ENCODE peak calls at places on chromosome 4, in nine cellular contexts. A is lung; P is fibroblast of lung; H is CD4-positive, alpha-beta memory T cell; R is mammary epithelial cell; K is endothelial cell of umbilical vein; D is aorta; O is cardiac muscle cell; X is hepatocyte. N is an unnamed sample.
A peak's percentile ranks its signal among the peaks of the same experiment; 100 is the strongest.

GRCh38 chr4:99149620-99150019 is 5.5 kb upstream of the ADH4 start:
- DNase-seq in K (no peak), D (no peak), P (no peak), H (no peak), A (no peak), O (no peak), R (no peak), X (no peak), N (peak; percentile 61)

GRCh38 chr4:123889376-123889945 is 492.9 kb downstream of the SPRY1 start:
- DNase-seq in D (no peak), K (peak; percentile 66), H (no peak), O (peak; percentile 86), R (peak; percentile 39), A (no peak), P (no peak), X (no peak), N (no peak)

GRCh38 chr4:8365951-8366350 is 74.6 kb downstream of the ACOX3 start:
- DNase-seq in X (no peak), O (no peak), K (no peak), R (no peak), D (no peak), P (no peak), H (no peak), A (no peak), N (no peak)

GRCh38 chr4:41192136-41192535 is 22.2 kb downstream of the APBB2 start:
- DNase-seq in H (no peak), R (no peak), O (peak; percentile 54), A (no peak), K (peak; percentile 86), P (peak; percentile 59), D (no peak), X (no peak), N (no peak)

GRCh38 chr4:4225915-4226605 is 669 bp downstream of the OTOP1 start:
- DNase-seq in X (no peak), H (no peak), R (no peak), O (peak; percentile 23), K (no peak), A (no peak), P (peak; percentile 14), D (no peak), N (no peak)

GRCh38 chr4:6893449-6894085 is 16.1 kb upstream of the TBC1D14 start:
- DNase-seq in H (no peak), P (peak; percentile 54), A (no peak), R (no peak), X (peak; percentile 82), K (no peak), O (no peak), D (no peak), N (peak; percentile 96)

GRCh38 chr4:117479673-117480072 is 394.3 kb upstream of the TRAM1L1 start:
- DNase-seq in A (no peak), P (no peak), R (peak; percentile 86), D (no peak), K (no peak), X (no peak), O (no peak), H (no peak), N (no peak)

GRCh38 chr4:81595798-81596610 is 124.3 kb upstream of the RASGEF1B start:
- DNase-seq in K (no peak), D (no peak), R (no peak), O (peak; percentile 71), X (no peak), A (no peak), H (no peak), P (no peak), N (peak; percentile 37)

GRCh38 chr4:143482753-143483362 is 30.6 kb upstream of the SMARCA5 start:
- DNase-seq in A (no peak), O (peak; percentile 77), D (no peak), H (no peak), X (peak; percentile 47), K (peak; percentile 74), R (peak; percentile 18), P (peak; percentile 47), N (peak; percentile 24)

GRCh38 chr4:61520176-61520575 is 320.1 kb downstream of the ADGRL3 start:
- DNase-seq in P (peak; percentile 61), K (no peak), R (no peak), O (peak; percentile 48), A (no peak), D (no peak), X (no peak), H (no peak), N (no peak)
- H3K4me1 ChIP-seq in P (no peaks in the 10 kb centered on the region), K (peaks cover 2% of the 10 kb centered on the region), R (no peaks in the 10 kb centered on the region), O (peaks cover 17% of the 10 kb centered on the region), A (no peaks in the 10 kb centered on the region), D (peaks cover 6% of the 10 kb centered on the region), X (no peaks in the 10 kb centered on the region), H (no peaks in the 10 kb centered on the region), N (no peaks in the 10 kb centered on the region)

GRCh38 chr4:88280228-88280795 is 4.0 kb downstream of the PPM1K start:
- DNase-seq in O (no peak), A (no peak), R (no peak), P (no peak), H (no peak), X (no peak), K (no peak), D (no peak), N (no peak)

GRCh38 chr4:88277711-88278025 is 6.7 kb downstream of the PPM1K start:
- DNase-seq in D (no peak), O (no peak), P (no peak), R (no peak), X (no peak), A (no peak), H (no peak), K (no peak), N (no peak)

GRCh38 chr4:88275516-88275915 is 8.8 kb downstream of the PPM1K start:
- DNase-seq in A (no peak), O (no peak), P (peak; percentile 4), K (no peak), R (no peak), H (no peak), X (no peak), D (no peak), N (no peak)

GRCh38 chr4:88275949-88276515 is 8.3 kb downstream of the PPM1K start:
- DNase-seq in H (no peak), P (peak; percentile 21), A (no peak), R (no peak), O (no peak), D (no peak), K (no peak), X (no peak), N (no peak)

GRCh38 chr4:88276952-88277710 is 7.2 kb downstream of the PPM1K start:
- DNase-seq in P (no peak), O (no peak), X (no peak), R (no peak), K (no peak), H (no peak), D (no peak), A (no peak), N (no peak)
- H3K4me1 ChIP-seq in P (no peaks in the 10 kb centered on the region), O (peaks cover 4% of the 10 kb centered on the region), X (peaks cover 1% of the 10 kb centered on the region), R (no peaks in the 10 kb centered on the region), K (no peaks in the 10 kb centered on the region), H (peaks cover 52% of the 10 kb centered on the region), D (peaks cover 3% of the 10 kb centered on the region), A (peaks cover 4% of the 10 kb centered on the region), N (no peaks in the 10 kb centered on the region)

GRCh38 chr4:109560687-109561452 is 824 bp downstream of the MCUB start:
- DNase-seq in X (peak; percentile 49), K (peak; percentile 74), H (peak; percentile 77), O (peak; percentile 80), D (peak; percentile 69), A (peak; percentile 30), R (peak; percentile 76), P (peak; percentile 84), N (peak; percentile 53)
- H3K4me1 ChIP-seq in X (no peaks in the 10 kb centered on the region), K (peaks cover 16% of the 10 kb centered on the region), H (peaks cover 60% of the 10 kb centered on the region), O (peaks cover 3% of the 10 kb centered on the region), D (no peaks in the 10 kb centered on the region), A (peaks cover 1% of the 10 kb centered on the region), R (peaks cover 12% of the 10 kb centered on the region), P (no peaks in the 10 kb centered on the region), N (peaks cover 3% of the 10 kb centered on the region)

GRCh38 chr4:113618205-113618604 is 143.3 kb downstream of the CAMK2D start:
- DNase-seq in D (no peak), A (no peak), K (no peak), X (no peak), O (no peak), H (no peak), P (no peak), R (no peak), N (no peak)

GRCh38 chr4:113616443-113616842 is 145.1 kb downstream of the CAMK2D start:
- DNase-seq in R (peak; percentile 58), A (no peak), O (no peak), P (no peak), X (no peak), H (peak; percentile 22), K (no peak), D (no peak), N (peak; percentile 22)

GRCh38 chr4:113620032-113620431 is 141.5 kb downstream of the CAMK2D start:
- DNase-seq in P (no peak), X (no peak), O (no peak), A (no peak), K (no peak), D (no peak), H (no peak), R (no peak), N (no peak)

GRCh38 chr4:113614414-113614813 is 147.1 kb downstream of the CAMK2D start:
- DNase-seq in H (no peak), R (no peak), X (no peak), P (no peak), O (no peak), K (no peak), D (no peak), A (no peak), N (no peak)

DNA sequence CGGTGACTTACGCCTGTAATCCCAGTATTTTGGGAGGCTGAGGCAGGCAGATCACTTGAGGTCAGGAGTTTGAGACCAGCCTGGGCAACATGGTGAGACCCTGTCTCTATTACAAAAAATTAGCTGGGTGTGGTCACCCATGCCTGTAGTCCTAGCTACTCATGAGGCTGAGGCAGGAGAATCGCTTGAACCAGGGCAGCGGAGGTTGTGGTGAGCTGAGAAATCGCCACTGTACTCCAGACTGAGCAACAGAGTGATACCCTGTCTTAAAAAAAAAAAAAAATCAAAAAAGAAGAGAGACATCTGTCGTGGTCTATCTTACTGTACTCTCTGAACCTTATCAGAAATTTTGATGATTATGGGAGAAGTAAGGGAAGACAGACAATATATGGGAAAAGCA is 144.3 kb downstream of the CAMK2D start:
- DNase-seq in A (no peak), K (no peak), X (no peak), R (no peak), P (no peak), O (no peak), D (no peak), H (no peak), N (no peak)
- H3K4me1 ChIP-seq in A (no peaks in the 10 kb centered on the region), K (no peaks in the 10 kb centered on the region), X (no peaks in the 10 kb centered on the region), R (no peaks in the 10 kb centered on the region), P (no peaks in the 10 kb centered on the region), O (peaks cover 30% of the 10 kb centered on the region), D (peaks cover 4% of the 10 kb centered on the region), H (peaks cover 9% of the 10 kb centered on the region), N (no peaks in the 10 kb centered on the region)

GRCh38 chr4:76195326-76195725 is 18.3 kb downstream of the SCARB2 start:
- DNase-seq in X (no peak), R (peak; percentile 75), A (no peak), P (peak; percentile 62), D (no peak), O (peak; percentile 73), H (no peak), K (no peak), N (no peak)
- H3K4me1 ChIP-seq in X (peaks cover 71% of the 10 kb centered on the region), R (peaks cover 67% of the 10 kb centered on the region), A (peaks cover 35% of the 10 kb centered on the region), P (peaks cover 45% of the 10 kb centered on the region), D (peaks cover 4% of the 10 kb centered on the region), O (peaks cover 24% of the 10 kb centered on the region), H (peaks cover 21% of the 10 kb centered on the region), K (peaks cover 33% of the 10 kb centered on the region), N (peaks cover 41% of the 10 kb centered on the region)